ENCODE peak calls at places on chromosome 18, in eight cellular contexts. K is astrocyte of the cerebellum, L is AG04449, W is cardiac muscle cell, E is SK-N-SH, V is RWPE1, I is astrocyte of the spinal cord, M is left ventricle myocardium inferior. A is an unnamed sample.
A peak's percentile ranks its signal among the peaks of the same experiment; 100 is the strongest.

GRCh38 chr18:12247946-12248345 is 6.2 kb upstream of the CIDEA start:
- DNase-seq in K (no peak), L (no peak), W (no peak), E (no peak), V (no peak), I (no peak), M (no peak), A (no peak)

GRCh38 chr18:59865241-59865986 is 34.4 kb upstream of the PMAIP1 start:
- DNase-seq in K (no peak), L (no peak), W (no peak), E (no peak), V (no peak), I (no peak), M (no peak), A (no peak)

GRCh38 chr18:51527826-51528225 is 330.3 kb upstream of the MEX3C start:
- DNase-seq in K (no peak), L (no peak), W (no peak), E (no peak), V (no peak), I (no peak), M (no peak), A (peak; percentile 73)

GRCh38 chr18:51946946-51947345 is 393.1 kb upstream of the DCC start:
- DNase-seq in K (no peak), L (no peak), W (no peak), E (no peak), V (no peak), I (no peak), M (no peak), A (no peak)

GRCh38 chr18:2451556-2451955 is 119.7 kb downstream of the METTL4 start:
- DNase-seq in K (no peak), L (no peak), W (no peak), E (no peak), V (no peak), I (no peak), M (no peak), A (no peak)

GRCh38 chr18:41767960-41768359 is 187.1 kb upstream of the PIK3C3 start:
- DNase-seq in K (no peak), L (peak; percentile 17), W (peak; percentile 60), E (peak; percentile 16), V (peak; percentile 13), I (peak; percentile 42), M (no peak), A (peak; percentile 82)

GRCh38 chr18:12253517-12254136 is 534 bp upstream of the CIDEA start:
- DNase-seq in K (no peak), L (no peak), W (peak; percentile 40), E (no peak), V (no peak), I (no peak), M (peak; percentile 49), A (no peak)

GRCh38 chr18:24027156-24027555 is 12.6 kb downstream of the TTC39C start:
- DNase-seq in K (peak; percentile 86), L (peak; percentile 45), W (no peak), E (no peak), V (peak; percentile 65), I (peak; percentile 78), M (peak; percentile 29), A (peak; percentile 93)

GRCh38 chr18:48946329-48946835 is 4.4 kb downstream of the SMAD7 start:
- DNase-seq in K (peak; percentile 81), L (no peak), W (no peak), E (peak; percentile 82), V (no peak), I (peak; percentile 69), M (no peak), A (peak; percentile 64)

GRCh38 chr18:6951336-6952090 is 166.1 kb downstream of the LAMA1 start:
- DNase-seq in K (no peak), L (no peak), W (no peak), E (no peak), V (no peak), I (no peak), M (no peak), A (no peak)

GRCh38 chr18:32018331-32019250 is at the start of gene RNF125:
- DNase-seq in K (peak; percentile 62), L (peak; percentile 5), W (peak; percentile 92), E (peak; percentile 84), V (peak; percentile 62), I (peak; percentile 85), M (peak; percentile 82), A (peak; percentile 93)

GRCh38 chr18:77207540-77207939 is 42.1 kb upstream of the GALR1 start:
- DNase-seq in K (peak; percentile 33), L (peak; percentile 24), W (no peak), E (peak; percentile 64), V (peak; percentile 20), I (peak; percentile 74), M (peak; percentile 51), A (peak; percentile 48)

GRCh38 chr18:69490813-69491212 is 90.1 kb downstream of the DOK6 start:
- DNase-seq in K (peak; percentile 13), L (peak; percentile 2), W (no peak), E (peak; percentile 51), V (no peak), I (peak; percentile 49), M (no peak), A (no peak)

GRCh38 chr18:36519358-36519757 is 221.8 kb downstream of the FHOD3 start:
- DNase-seq in K (peak; percentile 35), L (no peak), W (no peak), E (no peak), V (no peak), I (peak; percentile 60), M (no peak), A (no peak)

GRCh38 chr18:39238951-39239350 is 1673.4 kb upstream of the CELF4 start:
- DNase-seq in K (no peak), L (no peak), W (no peak), E (no peak), V (no peak), I (no peak), M (no peak), A (no peak)
- TF ChIP-seq CTCF in K (no peak), L (no peak), W (no peak), E (no peak), V (no peak), I (no peak), M (no peak), A (no peak)

GRCh38 chr18:26655010-26655613 is 106.8 kb upstream of the KCTD1 start:
- DNase-seq in K (no peak), L (no peak), W (no peak), E (no peak), V (no peak), I (peak; percentile 28), M (no peak), A (no peak)

GRCh38 chr18:26657618-26658581 is 109.5 kb upstream of the KCTD1 start:
- DNase-seq in K (no peak), L (no peak), W (no peak), E (peak; percentile 51), V (no peak), I (no peak), M (no peak), A (no peak)

GRCh38 chr18:26656401-26656943 is 108.1 kb upstream of the KCTD1 start:
- DNase-seq in K (no peak), L (no peak), W (peak; percentile 42), E (peak; percentile 67), V (no peak), I (no peak), M (peak; percentile 16), A (no peak)

GRCh38 chr18:26655614-26656400 is 107.5 kb upstream of the KCTD1 start:
- DNase-seq in K (no peak), L (no peak), W (peak; percentile 85), E (peak; percentile 81), V (peak; percentile 49), I (peak; percentile 58), M (peak; percentile 51), A (peak; percentile 64)

DNA sequence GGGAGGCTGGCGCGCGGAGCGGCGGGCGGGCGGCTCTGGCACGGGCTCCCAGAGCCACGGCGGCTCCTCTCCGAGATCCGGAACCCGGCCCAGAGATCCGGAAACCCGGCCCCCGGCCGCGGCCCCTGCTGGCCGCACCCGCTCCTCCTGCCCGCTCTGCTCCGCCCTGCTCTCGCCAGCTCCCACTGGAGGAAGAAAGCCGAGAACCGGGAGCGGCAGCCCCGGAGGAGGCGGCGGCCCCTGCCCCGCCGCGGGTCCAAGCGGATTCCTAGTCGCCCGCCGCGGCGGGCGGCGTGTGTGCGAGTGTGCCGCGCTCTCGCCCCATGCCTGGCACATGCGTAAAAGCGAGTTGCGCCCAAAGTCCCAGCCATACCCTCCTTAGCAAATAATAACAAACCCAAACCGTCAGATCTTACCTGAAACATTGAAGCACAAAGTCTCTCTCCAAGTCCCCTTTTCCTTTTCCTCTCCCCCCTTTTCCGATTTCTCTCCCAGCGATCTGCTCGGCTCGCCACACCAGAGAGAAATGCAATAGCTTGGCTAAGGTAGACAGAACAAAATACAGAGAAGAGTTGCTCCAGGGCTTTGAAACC is 108.7 kb upstream of the KCTD1 start:
- DNase-seq in K (no peak), L (no peak), W (peak; percentile 81), E (peak; percentile 80), V (peak; percentile 59), I (peak; percentile 71), M (peak; percentile 83), A (peak; percentile 71)
- TF ChIP-seq CTCF in K (peak; percentile 42), L (peak; percentile 52), W (peak; percentile 39), E (peak; percentile 26), V (no peak), I (peak; percentile 36), M (peak; percentile 63), A (peak; percentile 24)

GRCh38 chr18:5841518-5841917 is 53.8 kb downstream of the TMEM200C start:
- DNase-seq in K (no peak), L (no peak), W (no peak), E (no peak), V (no peak), I (no peak), M (no peak), A (no peak)
- TF ChIP-seq CTCF in K (no peak), L (no peak), W (no peak), E (peak; percentile 34), V (no peak), I (no peak), M (peak; percentile 26), A (no peak)

DNA sequence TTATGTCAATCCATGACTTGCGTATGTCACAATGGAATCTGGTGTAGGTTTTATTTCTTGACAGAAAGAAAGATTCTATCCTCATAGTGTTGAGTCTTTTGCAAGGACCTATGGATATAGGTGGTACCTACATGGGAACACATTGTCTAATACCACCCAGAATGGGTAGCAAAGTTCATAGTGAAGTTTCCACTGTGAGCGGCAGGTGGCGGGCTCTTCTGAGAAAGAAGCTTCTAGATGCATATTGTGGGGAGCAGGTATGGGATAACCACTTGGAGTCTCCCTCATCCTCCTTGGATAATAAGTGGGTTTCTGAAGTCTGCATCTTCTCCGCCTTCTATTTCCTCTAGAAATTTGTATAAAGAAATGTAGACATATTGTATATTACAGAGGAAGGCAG is 44.9 kb downstream of the LINC00305 start:
- DNase-seq in K (no peak), L (no peak), W (peak; percentile 54), E (no peak), V (no peak), I (no peak), M (no peak), A (no peak)
- TF ChIP-seq CTCF in K (no peak), L (no peak), W (no peak), E (peak; percentile 16), V (no peak), I (no peak), M (no peak), A (peak; percentile 10)